ENCODE peak calls at places on chromosomes 4 and X, in ten cellular contexts. K is Karpas-422, Q is left lung, W is GM12878, X is aorta, H is GM23338, N is sigmoid colon, O is HCT116, D is PC-3, U is upper lobe of right lung. T is an unnamed sample.

GRCh38 chr4:148205481-148205880 is 236.7 kb downstream of the NR3C2 start:
- DNase-seq in K (no peak), Q (no peak), W (no peak), X (no peak), H (no peak), N (no peak), O (no peak), D (no peak), U (no peak), T (no peak)

GRCh38 chrX:47643926-47644325 is 6.4 kb downstream of the ELK1 start:
- DNase-seq in K (peak; percentile 55), Q (no peak), W (no peak), X (no peak), H (no peak), N (no peak), O (no peak), D (peak; percentile 9), U (no peak), T (no peak)

GRCh38 chr4:152628128-152628527 is 51.7 kb downstream of the TMEM154 start:
- DNase-seq in K (no peak), Q (no peak), W (no peak), X (no peak), H (no peak), N (no peak), O (no peak), D (no peak), U (no peak), T (no peak)

GRCh38 chr4:110808371-110808878 is 185.5 kb upstream of the PITX2 start:
- DNase-seq in K (no peak), Q (no peak), W (peak; percentile 3), X (no peak), H (no peak), N (no peak), O (no peak), D (peak; percentile 4), U (no peak), T (no peak)

GRCh38 chr4:79498282-79498681 is 90.3 kb upstream of the GK2 start:
- DNase-seq in K (no peak), Q (no peak), W (no peak), X (no peak), H (no peak), N (no peak), O (no peak), D (no peak), U (no peak), T (no peak)

GRCh38 chr4:183182873-183183725 is 84.0 kb downstream of the WWC2 start:
- DNase-seq in K (no peak), Q (no peak), W (no peak), X (no peak), H (peak; percentile 97), N (no peak), O (peak; percentile 70), D (peak; percentile 64), U (no peak), T (no peak)

GRCh38 chr4:184782731-184783472 is 42.9 kb downstream of the ACSL1 start:
- DNase-seq in K (no peak), Q (no peak), W (no peak), X (no peak), H (peak; percentile 37), N (no peak), O (no peak), D (no peak), U (no peak), T (no peak)

GRCh38 chr4:180828455-180829018 is 1414.7 kb upstream of the TENM3 start:
- DNase-seq in K (peak; percentile 58), Q (no peak), W (no peak), X (no peak), H (peak; percentile 67), N (no peak), O (peak; percentile 69), D (peak; percentile 73), U (no peak), T (no peak)

DNA sequence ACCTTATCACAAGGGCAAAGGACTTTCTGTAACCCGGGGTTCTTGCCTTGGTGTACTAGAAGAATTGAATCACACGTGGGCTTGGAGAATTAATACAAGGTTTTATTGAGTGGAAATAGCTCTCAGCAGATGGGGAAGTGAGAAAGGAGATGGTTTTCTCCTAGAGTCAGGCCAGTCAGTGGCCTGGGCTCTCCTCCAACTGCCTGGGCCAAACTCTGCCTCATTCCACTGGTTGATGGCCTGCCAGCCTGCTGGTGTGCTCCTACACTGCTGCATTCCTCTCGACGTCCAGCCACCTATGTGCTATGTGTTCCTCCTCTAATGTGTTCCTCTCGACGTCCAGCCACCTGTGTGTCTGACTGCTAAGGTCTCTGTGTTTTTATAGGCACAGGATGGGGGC is 35.3 kb upstream of the SPIN2A start:
- DNase-seq in K (no peak), Q (no peak), W (no peak), X (no peak), H (no peak), N (no peak), O (no peak), D (no peak), U (no peak), T (no peak)
- H3K4me1 ChIP-seq in K (no peaks in the 10 kb centered on the region), Q (no peaks in the 10 kb centered on the region), W (no peaks in the 10 kb centered on the region), X (no peaks in the 10 kb centered on the region), H (peaks cover 16% of the 10 kb centered on the region), N (no peaks in the 10 kb centered on the region), O (no peaks in the 10 kb centered on the region), D (no peaks in the 10 kb centered on the region), U (no peaks in the 10 kb centered on the region), T (no peaks in the 10 kb centered on the region)

DNA sequence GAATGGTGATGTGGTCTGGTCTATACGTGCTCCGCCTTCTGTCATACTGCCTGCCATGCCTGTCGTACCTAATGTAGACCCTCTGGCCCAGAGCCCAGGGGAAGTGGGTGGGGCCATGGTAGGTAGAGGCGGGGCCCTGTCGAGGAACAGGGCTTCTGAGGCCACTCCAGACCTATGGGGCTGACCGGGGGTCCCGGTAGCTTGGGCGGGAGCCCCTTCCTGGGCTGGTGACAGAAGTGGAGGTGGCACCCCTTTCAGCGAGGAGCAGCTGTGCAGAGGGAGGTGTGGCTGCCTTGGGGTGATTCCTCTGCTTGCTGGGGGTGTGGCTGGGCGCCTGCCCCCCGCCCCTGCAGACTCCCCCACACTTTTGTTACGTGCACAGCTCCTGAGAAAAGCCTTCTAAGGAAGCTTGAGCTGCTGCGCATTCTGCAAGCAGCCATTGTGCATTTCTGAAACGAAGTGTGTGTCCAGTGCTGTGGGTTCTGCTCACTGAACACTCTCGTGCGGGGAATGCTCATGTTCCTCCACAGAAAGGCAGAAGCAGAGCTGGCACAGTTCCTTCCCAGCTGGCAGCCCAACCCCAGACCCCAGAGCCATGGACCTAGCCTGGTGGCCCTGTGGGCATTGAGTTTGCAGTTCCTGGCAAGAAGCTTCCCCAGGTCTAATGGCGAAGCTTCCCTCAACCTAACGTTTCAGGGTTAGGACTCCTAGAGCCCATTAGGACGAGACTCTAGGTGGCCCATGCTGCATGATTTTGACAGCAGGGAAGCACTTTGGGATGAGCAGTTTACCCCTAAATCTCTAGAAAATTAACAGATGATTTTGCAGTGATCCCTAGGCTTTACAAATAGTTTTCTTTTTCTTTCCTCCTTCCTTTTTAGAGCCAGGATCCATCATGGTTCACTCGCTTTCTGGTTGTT is 72.7 kb upstream of the HGFAC start:
- DNase-seq in K (no peak), Q (no peak), W (no peak), X (no peak), H (no peak), N (peak; percentile 48), O (no peak), D (no peak), U (no peak), T (no peak)
- H3K4me1 ChIP-seq in K (no peaks in the 10 kb centered on the region), Q (peaks cover 51% of the 10 kb centered on the region), W (peaks cover 21% of the 10 kb centered on the region), X (no peaks in the 10 kb centered on the region), H (peaks cover 27% of the 10 kb centered on the region), N (peaks cover 34% of the 10 kb centered on the region), O (no peaks in the 10 kb centered on the region), D (no peaks in the 10 kb centered on the region), U (peaks cover 38% of the 10 kb centered on the region), T (no peaks in the 10 kb centered on the region)

GRCh38 chr4:40194602-40195161 is 2.1 kb upstream of the RHOH start:
- DNase-seq in K (peak; percentile 76), Q (no peak), W (no peak), X (no peak), H (no peak), N (no peak), O (no peak), D (no peak), U (no peak), T (no peak)
- H3K4me1 ChIP-seq in K (peaks cover 78% of the 10 kb centered on the region), Q (peaks cover 13% of the 10 kb centered on the region), W (peaks cover under 1% of the 10 kb centered on the region), X (no peaks in the 10 kb centered on the region), H (peaks cover 66% of the 10 kb centered on the region), N (no peaks in the 10 kb centered on the region), O (no peaks in the 10 kb centered on the region), D (peaks cover 31% of the 10 kb centered on the region), U (no peaks in the 10 kb centered on the region), T (no peaks in the 10 kb centered on the region)

GRCh38 chr4:37463457-37463856 is 218.9 kb downstream of the NWD2 start:
- DNase-seq in K (no peak), Q (no peak), W (no peak), X (no peak), H (peak; percentile 60), N (no peak), O (no peak), D (no peak), U (no peak), T (peak; percentile 59)

GRCh38 chr4:37467223-37467622 is 219.0 kb downstream of the RELL1 start:
- DNase-seq in K (no peak), Q (no peak), W (no peak), X (no peak), H (no peak), N (no peak), O (no peak), D (no peak), U (no peak), T (no peak)

GRCh38 chr4:37464373-37464772 is 219.8 kb downstream of the NWD2 start:
- DNase-seq in K (no peak), Q (no peak), W (no peak), X (no peak), H (no peak), N (no peak), O (no peak), D (no peak), U (no peak), T (peak; percentile 50)

GRCh38 chr4:37463033-37463432 is 218.5 kb downstream of the NWD2 start:
- DNase-seq in K (no peak), Q (no peak), W (no peak), X (no peak), H (no peak), N (no peak), O (no peak), D (no peak), U (no peak), T (peak; percentile 58)

GRCh38 chr4:37461801-37462200 is 217.3 kb downstream of the NWD2 start:
- DNase-seq in K (no peak), Q (no peak), W (no peak), X (no peak), H (no peak), N (no peak), O (no peak), D (peak; percentile 9), U (no peak), T (no peak)
- H3K4me1 ChIP-seq in K (no peaks in the 10 kb centered on the region), Q (no peaks in the 10 kb centered on the region), W (no peaks in the 10 kb centered on the region), X (no peaks in the 10 kb centered on the region), H (peaks cover 3% of the 10 kb centered on the region), N (no peaks in the 10 kb centered on the region), O (no peaks in the 10 kb centered on the region), D (peaks cover 12% of the 10 kb centered on the region), U (no peaks in the 10 kb centered on the region), T (no peaks in the 10 kb centered on the region)

DNA sequence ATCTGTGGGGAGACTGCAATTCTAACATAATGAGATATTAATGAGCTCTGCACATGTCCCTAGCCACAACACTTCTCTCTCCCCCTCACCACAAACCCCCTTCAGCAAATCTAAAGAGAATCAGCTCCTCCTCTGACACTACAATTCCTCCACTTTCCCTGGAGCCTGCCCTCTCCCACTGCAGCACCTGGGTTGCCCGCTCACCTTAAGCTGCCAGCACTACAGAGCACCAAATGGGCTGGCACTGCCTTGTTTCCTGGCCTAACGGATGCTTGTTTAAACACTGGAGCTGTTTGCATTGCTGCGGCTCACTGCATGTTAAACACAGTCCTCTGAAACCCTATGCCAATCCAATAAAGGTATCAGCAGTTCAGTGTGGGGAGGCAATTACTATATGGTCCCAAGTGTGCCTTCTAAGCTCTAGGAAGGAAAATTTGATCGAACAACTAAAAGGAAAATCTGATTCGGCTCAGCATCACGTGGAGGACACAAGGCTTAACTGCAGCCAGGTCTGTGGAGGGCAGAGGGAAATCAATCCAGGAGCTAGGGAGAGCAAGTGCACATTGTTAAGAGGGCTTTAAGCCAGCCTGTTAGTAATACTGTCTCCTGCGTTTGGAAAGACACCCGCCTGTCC is 232.3 kb downstream of the MAML3 start:
- DNase-seq in K (no peak), Q (peak; percentile 43), W (no peak), X (no peak), H (no peak), N (no peak), O (no peak), D (peak; percentile 75), U (peak; percentile 65), T (peak; percentile 60)
- H3K4me1 ChIP-seq in K (peaks cover 53% of the 10 kb centered on the region), Q (peaks cover 30% of the 10 kb centered on the region), W (no peaks in the 10 kb centered on the region), X (peaks cover 3% of the 10 kb centered on the region), H (peaks cover 45% of the 10 kb centered on the region), N (peaks cover 66% of the 10 kb centered on the region), O (no peaks in the 10 kb centered on the region), D (peaks cover 21% of the 10 kb centered on the region), U (peaks cover 48% of the 10 kb centered on the region), T (no peaks in the 10 kb centered on the region)

T was measured in colonic mucosa.